ENCODE peak calls at places on chromosomes 7 and 10, in five cellular contexts. Z, C, O, R and T are unnamed samples.

GRCh38 chr7:14252458-14252857 is 263.0 kb upstream of the ETV1 start:
- DNase-seq in Z (no peak), C (no peak), O (no peak), R (no peak), T (no peak)

GRCh38 chr7:21542891-21543527 is at the start of gene DNAH11:
- DNase-seq in Z (peak), C (peak), O (peak), R (peak), T (peak)

GRCh38 chr7:1999278-1999984 is 233.3 kb downstream of the MAD1L1 start:
- DNase-seq in Z (peak), C (no peak), O (no peak), R (no peak), T (no peak)

GRCh38 chr10:30911303-30911863 is 120.3 kb downstream of the ZNF438 start:
- DNase-seq in Z (no peak), C (no peak), O (peak), R (no peak), T (no peak)

GRCh38 chr7:155344618-155345433 is 47.1 kb downstream of the INSIG1 start:
- DNase-seq in Z (peak), C (peak), O (peak), R (peak), T (peak)

GRCh38 chr10:131193923-131194322 is 117.6 kb downstream of the TCERG1L start:
- DNase-seq in Z (no peak), C (peak), O (no peak), R (no peak), T (no peak)

GRCh38 chr7:101172005-101172853 is 6.9 kb upstream of the VGF start:
- DNase-seq in Z (no peak), C (peak), O (peak), R (peak), T (no peak)

GRCh38 chr10:11018830-11019692 is 1.4 kb downstream of the CELF2 start:
- DNase-seq in Z (no peak), C (no peak), O (no peak), R (no peak), T (no peak)

GRCh38 chr7:80078159-80078731 is 56.4 kb upstream of the GNAI1 start:
- DNase-seq in Z (no peak), C (no peak), O (peak), R (no peak), T (no peak)

GRCh38 chr10:43206391-43207235 is 60.3 kb downstream of the RASGEF1A start:
- DNase-seq in Z (peak), C (peak), O (no peak), R (peak), T (no peak)

GRCh38 chr7:24713039-24713793 is 44.0 kb downstream of the GSDME start:
- DNase-seq in Z (no peak), C (no peak), O (no peak), R (no peak), T (no peak)

GRCh38 chr7:95338832-95339231 is 14.5 kb upstream of the PON1 start:
- DNase-seq in Z (no peak), C (no peak), O (no peak), R (no peak), T (no peak)

GRCh38 chr7:1169409-1170368 is 9.7 kb upstream of the ZFAND2A start:
- DNase-seq in Z (peak), C (peak), O (peak), R (peak), T (peak)

GRCh38 chr7:121420976-121421375 is 24.9 kb upstream of the FAM3C start:
- DNase-seq in Z (no peak), C (no peak), O (no peak), R (no peak), T (no peak)

GRCh38 chr10:91635401-91636400 is 2.8 kb upstream of the PPP1R3C start:
- DNase-seq in Z (no peak), C (peak), O (peak), R (peak), T (peak)

GRCh38 chr10:35633006-35633980 is 8.8 kb downstream of the FZD8 start:
- DNase-seq in Z (no peak), C (no peak), O (no peak), R (no peak), T (no peak)

GRCh38 chr7:143130541-143130940 is 1.3 kb upstream of the PIP start:
- DNase-seq in Z (no peak), C (no peak), O (no peak), R (no peak), T (no peak)

GRCh38 chr7:35036361-35037171 is 719 bp downstream of the DPY19L1 start:
- DNase-seq in Z (peak), C (peak), O (peak), R (peak), T (peak)

GRCh38 chr10:583433-583832 is 106.0 kb downstream of the DIP2C start:
- DNase-seq in Z (no peak), C (no peak), O (no peak), R (no peak), T (no peak)

GRCh38 chr7:122813845-122814244 is 72.4 kb downstream of the CADPS2 start:
- DNase-seq in Z (no peak), C (no peak), O (no peak), R (no peak), T (no peak)

GRCh38 chr10:71241114-71241898 is 28.9 kb downstream of the UNC5B start:
- DNase-seq in Z (peak), C (no peak), O (no peak), R (no peak), T (no peak)

GRCh38 chr7:86950360-86950759 is 109.1 kb downstream of the ELAPOR2 start:
- DNase-seq in Z (no peak), C (no peak), O (no peak), R (no peak), T (no peak)

DNA sequence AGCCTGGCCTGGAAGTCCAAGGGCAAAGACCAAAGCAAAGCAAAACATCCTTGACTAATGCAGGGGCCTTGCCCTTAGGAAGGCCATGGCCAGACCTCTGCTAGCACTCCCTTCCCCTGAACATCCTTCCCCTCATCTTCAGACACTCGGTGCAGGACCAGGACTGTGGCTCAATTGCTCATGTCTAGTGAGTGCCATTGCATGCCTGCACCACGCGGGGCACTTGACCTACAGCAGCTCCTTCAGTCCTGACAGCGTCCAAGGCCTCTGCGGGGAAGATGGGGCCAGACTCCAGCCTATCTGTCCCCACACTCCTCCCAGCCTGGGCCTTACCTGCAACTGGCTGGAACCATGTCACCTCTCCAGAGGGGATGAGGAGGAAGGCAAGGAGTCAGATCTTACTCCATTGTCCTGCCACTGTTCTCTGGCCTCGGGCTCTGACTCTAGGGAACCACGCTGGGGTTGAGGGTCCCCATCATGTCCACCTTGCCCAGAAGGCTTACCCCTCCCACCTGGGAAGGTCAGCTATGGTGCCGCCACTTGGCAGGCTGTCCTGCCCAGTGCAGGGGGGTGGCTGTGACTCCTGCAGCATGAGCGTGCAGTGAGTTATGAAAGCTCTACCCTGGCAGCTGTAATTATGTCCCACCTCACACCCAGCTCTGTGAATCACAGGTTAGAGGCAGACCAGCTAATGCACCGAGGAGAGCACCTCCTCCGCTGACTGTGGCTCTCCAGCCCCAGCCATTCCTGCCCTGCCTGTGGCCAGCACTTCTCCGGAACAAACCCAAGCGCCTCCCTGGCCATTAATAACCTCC is 16.1 kb downstream of the DRGX start:
- DNase-seq in Z (no peak), C (peak), O (no peak), R (peak), T (peak)
- TF ChIP-seq CTCF in Z (peak), C (peak), O (peak), R (peak), T (no peak)

DNA sequence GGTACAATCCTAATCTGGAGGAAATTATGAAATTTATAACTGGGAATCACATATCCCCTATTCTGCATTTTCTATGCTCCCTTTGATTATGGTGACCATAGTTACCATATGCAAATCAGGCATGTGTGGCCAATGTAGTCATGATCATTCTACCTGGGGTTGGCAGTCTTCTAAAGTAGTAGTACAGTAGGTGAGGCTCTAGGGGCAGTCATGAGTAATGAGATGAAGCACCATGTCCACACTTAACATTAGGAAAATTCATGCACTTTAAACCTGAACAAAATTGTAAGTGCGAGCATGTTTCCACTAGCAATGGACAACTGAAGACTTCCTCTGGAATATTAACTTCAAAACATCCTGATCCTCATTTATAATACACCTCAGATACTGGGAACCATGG is 545.9 kb downstream of the SUGCT start:
- DNase-seq in Z (no peak), C (no peak), O (peak), R (no peak), T (no peak)
- TF ChIP-seq CTCF in Z (peak), C (peak), O (peak), R (peak), T (no peak)

GRCh38 chr10:83538047-83538446 is 601.3 kb upstream of the GHITM start:
- DNase-seq in Z (no peak), C (no peak), O (no peak), R (no peak), T (no peak)
- TF ChIP-seq CTCF in Z (no peak), C (no peak), O (no peak), R (no peak), T (no peak)

GRCh38 chr10:5888843-5889623 is 660 bp downstream of the ANKRD16 start:
- DNase-seq in Z (peak), C (peak), O (peak), R (peak), T (peak)
- TF ChIP-seq CTCF in Z (peak), C (no peak), O (no peak), R (no peak), T (peak)

DNA sequence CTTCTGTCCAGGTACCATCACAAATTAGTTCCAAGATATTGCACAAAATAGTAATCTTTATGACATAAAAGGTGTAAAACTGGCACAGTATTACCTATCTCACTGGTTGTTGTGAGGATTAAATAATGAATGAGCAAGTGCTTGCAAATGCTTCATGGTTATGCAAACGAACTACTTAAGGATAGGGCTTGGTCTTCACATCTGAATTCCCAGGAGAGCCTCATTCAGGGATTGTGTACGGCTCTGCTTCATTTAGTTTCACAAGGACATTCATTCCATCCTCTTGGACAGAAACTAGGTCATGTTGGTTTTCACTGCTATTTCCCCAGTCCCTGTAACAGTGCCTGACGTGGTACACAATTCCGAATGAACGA is 12.1 kb downstream of the ABCA13 start:
- DNase-seq in Z (no peak), C (no peak), O (no peak), R (no peak), T (no peak)
- TF ChIP-seq CTCF in Z (no peak), C (no peak), O (no peak), R (no peak), T (no peak)

DNA sequence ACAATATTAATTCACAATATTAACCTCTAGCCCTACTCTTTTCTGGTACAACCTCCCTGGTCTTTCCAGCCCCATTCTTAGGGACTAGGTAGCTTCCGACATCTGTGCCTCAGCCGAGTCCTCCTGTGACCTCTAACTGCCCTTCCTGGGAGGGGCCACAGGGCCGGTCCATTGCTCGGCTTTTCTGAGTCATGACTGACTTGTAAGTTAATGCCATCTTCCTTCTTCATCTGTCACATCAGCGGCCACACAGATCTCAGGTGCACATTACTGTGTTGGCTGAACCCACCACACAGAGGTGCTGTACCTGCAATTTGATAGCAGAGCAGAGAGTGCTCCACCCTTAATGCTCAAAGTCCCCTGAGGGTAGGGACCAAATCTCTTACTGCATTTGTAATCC is 4.1 kb upstream of the CPA4 start:
- DNase-seq in Z (no peak), C (no peak), O (no peak), R (no peak), T (no peak)
- TF ChIP-seq CTCF in Z (no peak), C (no peak), O (no peak), R (no peak), T (no peak)

DNA sequence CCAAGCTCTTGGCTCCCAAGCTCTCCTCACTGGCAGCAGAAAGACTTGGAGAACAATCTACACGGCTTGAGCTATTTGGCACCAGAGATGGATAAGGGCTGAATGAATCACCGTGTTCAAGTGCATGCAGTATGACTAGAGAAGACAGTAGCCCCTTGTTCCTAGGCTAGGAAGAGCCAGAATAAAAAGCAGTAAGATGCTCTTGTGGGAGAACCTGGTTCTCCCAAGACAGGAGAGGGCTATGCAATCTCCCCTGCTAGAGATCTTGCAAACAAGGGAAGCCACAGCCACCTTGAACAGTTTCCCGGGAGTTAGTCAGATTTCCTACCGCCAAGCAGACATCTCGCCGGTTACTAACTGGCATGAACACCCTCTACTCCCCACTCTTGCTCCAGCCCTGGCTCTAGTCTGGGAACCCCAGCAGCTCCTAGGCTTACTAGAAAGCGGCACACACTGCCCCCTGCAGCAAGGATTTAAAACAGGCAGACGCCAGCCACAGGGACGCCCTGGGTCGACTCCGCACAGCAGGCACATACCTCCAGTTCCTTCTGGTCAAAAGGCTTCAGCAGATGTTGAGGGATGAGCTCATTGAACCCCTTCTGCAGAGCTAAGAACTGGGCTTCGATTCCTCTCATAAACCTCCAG is 107.3 kb downstream of the SMURF1 start:
- DNase-seq in Z (no peak), C (peak), O (no peak), R (peak), T (no peak)
- TF ChIP-seq CTCF in Z (peak), C (peak), O (peak), R (peak), T (no peak)